ENCODE peak calls at places on chromosomes 12 and 14, in four cellular contexts. One of them, this sample, is unnamed. For H3K4me1, the result is how much of the 10 kb centered on the place peaks cover.

GRCh38 chr14:84458881-84459280 is 1071.1 kb upstream of the FLRT2 start:
- DNase-seq in psoas muscle: no peak
- DNase-seq in SK-N-SH: no peak
- DNase-seq in fibroblast of lung: no peak
- DNase-seq in this sample: no peak

GRCh38 chr12:101038289-101038871 is 171.7 kb downstream of the SLC5A8 start:
- DNase-seq in psoas muscle: no peak
- DNase-seq in fibroblast of lung: peak
- DNase-seq in SK-N-SH: no peak
- DNase-seq in this sample: no peak

GRCh38 chr12:124578445-124578844 is 11.0 kb upstream of the NCOR2 start:
- DNase-seq in fibroblast of lung: no peak
- DNase-seq in psoas muscle: no peak
- DNase-seq in SK-N-SH: no peak
- DNase-seq in this sample: no peak

GRCh38 chr12:82507656-82508055 is 149.3 kb downstream of the METTL25 start:
- DNase-seq in fibroblast of lung: no peak
- DNase-seq in psoas muscle: no peak
- DNase-seq in SK-N-SH: no peak
- DNase-seq in this sample: no peak

GRCh38 chr12:90360300-90360699 is 594.7 kb downstream of the CCER1 start:
- DNase-seq in SK-N-SH: no peak
- DNase-seq in fibroblast of lung: no peak
- DNase-seq in psoas muscle: no peak
- DNase-seq in this sample: no peak

GRCh38 chr14:106185837-106186233 is 659.5 kb downstream of the TMEM121 start:
- DNase-seq in SK-N-SH: no peak
- DNase-seq in fibroblast of lung: no peak
- DNase-seq in psoas muscle: no peak
- DNase-seq in this sample: no peak

GRCh38 chr14:89221109-89221508 is 195.9 kb downstream of the FOXN3 start:
- DNase-seq in SK-N-SH: no peak
- DNase-seq in psoas muscle: no peak
- DNase-seq in fibroblast of lung: peak
- DNase-seq in this sample: no peak

GRCh38 chr12:25970082-25970481 is 11.6 kb downstream of the RASSF8 start:
- DNase-seq in SK-N-SH: no peak
- DNase-seq in fibroblast of lung: no peak
- DNase-seq in psoas muscle: no peak
- DNase-seq in this sample: no peak

GRCh38 chr12:40152783-40153383 is 47.0 kb upstream of the SLC2A13 start:
- DNase-seq in fibroblast of lung: peak
- DNase-seq in psoas muscle: peak
- DNase-seq in SK-N-SH: peak
- DNase-seq in this sample: peak

GRCh38 chr14:23215421-23215820 is 22.3 kb upstream of the RNF212B start:
- DNase-seq in SK-N-SH: no peak
- DNase-seq in fibroblast of lung: no peak
- DNase-seq in psoas muscle: no peak
- DNase-seq in this sample: no peak

GRCh38 chr12:101086490-101086889 is 123.5 kb downstream of the SLC5A8 start:
- DNase-seq in psoas muscle: no peak
- DNase-seq in fibroblast of lung: no peak
- DNase-seq in SK-N-SH: no peak
- DNase-seq in this sample: no peak

GRCh38 chr12:28966049-28966778 is 182.9 kb upstream of the FAR2 start:
- DNase-seq in fibroblast of lung: peak
- DNase-seq in SK-N-SH: no peak
- DNase-seq in psoas muscle: no peak
- DNase-seq in this sample: no peak

GRCh38 chr12:63400746-63401145 is 249.7 kb upstream of the AVPR1A start:
- DNase-seq in SK-N-SH: no peak
- DNase-seq in fibroblast of lung: peak
- DNase-seq in psoas muscle: no peak
- DNase-seq in this sample: no peak

GRCh38 chr14:104967414-104968152 is 10.6 kb downstream of the AHNAK2 start:
- DNase-seq in fibroblast of lung: peak
- DNase-seq in SK-N-SH: peak
- DNase-seq in psoas muscle: peak
- DNase-seq in this sample: peak

GRCh38 chr14:24279301-24280186 is 8.1 kb upstream of the RABGGTA start:
- DNase-seq in SK-N-SH: peak
- DNase-seq in psoas muscle: no peak
- DNase-seq in fibroblast of lung: no peak
- DNase-seq in this sample: no peak

GRCh38 chr14:23324455-23324846 is 3.2 kb downstream of the PABPN1 start:
- DNase-seq in fibroblast of lung: no peak
- DNase-seq in psoas muscle: no peak
- DNase-seq in SK-N-SH: no peak
- DNase-seq in this sample: peak

GRCh38 chr14:96409701-96410100 is 17.8 kb downstream of the AK7 start:
- DNase-seq in fibroblast of lung: no peak
- DNase-seq in SK-N-SH: no peak
- DNase-seq in psoas muscle: no peak
- DNase-seq in this sample: no peak

GRCh38 chr12:40105515-40106201 is at the start of gene SLC2A13:
- DNase-seq in SK-N-SH: peak
- DNase-seq in psoas muscle: peak
- DNase-seq in fibroblast of lung: peak
- DNase-seq in this sample: peak

GRCh38 chr12:15580431-15580830 is 208.8 kb downstream of the EPS8 start:
- DNase-seq in fibroblast of lung: no peak
- DNase-seq in psoas muscle: no peak
- DNase-seq in SK-N-SH: no peak
- DNase-seq in this sample: no peak

GRCh38 chr14:90654831-90655276 is 161.4 kb downstream of the TTC7B start:
- DNase-seq in fibroblast of lung: peak
- DNase-seq in psoas muscle: no peak
- DNase-seq in SK-N-SH: no peak
- DNase-seq in this sample: no peak

GRCh38 chr12:52009081-52009751 is 2.5 kb downstream of the TAMALIN start:
- DNase-seq in SK-N-SH: no peak
- DNase-seq in fibroblast of lung: no peak
- DNase-seq in psoas muscle: peak
- DNase-seq in this sample: no peak

GRCh38 chr14:105944632-105945610 is 418.5 kb downstream of the TMEM121 start:
- DNase-seq in psoas muscle: peak
- DNase-seq in fibroblast of lung: no peak
- DNase-seq in SK-N-SH: peak
- DNase-seq in this sample: peak

GRCh38 chr12:89351489-89352241 is 636 bp downstream of the DUSP6 start:
- DNase-seq in SK-N-SH: peak
- DNase-seq in fibroblast of lung: peak
- DNase-seq in psoas muscle: peak
- DNase-seq in this sample: no peak

GRCh38 chr12:85356596-85357385 is 76.8 kb downstream of the ALX1 start:
- DNase-seq in psoas muscle: no peak
- DNase-seq in fibroblast of lung: no peak
- DNase-seq in SK-N-SH: no peak
- DNase-seq in this sample: no peak

GRCh38 chr14:75315143-75315542 is 36.5 kb downstream of the FOS start:
- DNase-seq in fibroblast of lung: peak
- DNase-seq in SK-N-SH: peak
- DNase-seq in psoas muscle: no peak
- DNase-seq in this sample: peak

GRCh38 chr12:105761075-105761474 is 377.7 kb downstream of the NUAK1 start:
- DNase-seq in fibroblast of lung: no peak
- DNase-seq in SK-N-SH: no peak
- DNase-seq in psoas muscle: no peak
- DNase-seq in this sample: no peak

GRCh38 chr14:39376671-39377403 is 55.4 kb downstream of the FBXO33 start:
- DNase-seq in fibroblast of lung: peak
- DNase-seq in psoas muscle: no peak
- DNase-seq in SK-N-SH: no peak
- DNase-seq in this sample: no peak

GRCh38 chr12:10554228-10554970 is 48.7 kb downstream of the EIF2S3B start:
- DNase-seq in psoas muscle: no peak
- DNase-seq in fibroblast of lung: no peak
- DNase-seq in SK-N-SH: no peak
- DNase-seq in this sample: no peak

GRCh38 chr12:79366374-79366773 is 324.4 kb downstream of the PAWR start:
- DNase-seq in psoas muscle: no peak
- DNase-seq in SK-N-SH: no peak
- DNase-seq in fibroblast of lung: no peak
- DNase-seq in this sample: no peak

GRCh38 chr14:36513451-36514277 is 6.4 kb downstream of the NKX2-1 start:
- DNase-seq in fibroblast of lung: no peak
- DNase-seq in psoas muscle: no peak
- DNase-seq in SK-N-SH: peak
- DNase-seq in this sample: no peak

GRCh38 chr14:31127690-31128089 is 79.9 kb downstream of the HECTD1 start:
- DNase-seq in psoas muscle: no peak
- DNase-seq in fibroblast of lung: no peak
- DNase-seq in SK-N-SH: no peak
- DNase-seq in this sample: no peak

GRCh38 chr14:63039800-63040380 is 5.4 kb downstream of the KCNH5 start:
- DNase-seq in SK-N-SH: peak
- DNase-seq in psoas muscle: no peak
- DNase-seq in fibroblast of lung: peak
- DNase-seq in this sample: no peak

GRCh38 chr14:53537421-53538315 is 384.5 kb upstream of the DDHD1 start:
- DNase-seq in SK-N-SH: no peak
- DNase-seq in fibroblast of lung: peak
- DNase-seq in psoas muscle: no peak
- DNase-seq in this sample: no peak

GRCh38 chr12:31002999-31003398 is 70.7 kb upstream of the DDX11 start:
- DNase-seq in fibroblast of lung: peak
- DNase-seq in psoas muscle: no peak
- DNase-seq in SK-N-SH: no peak
- DNase-seq in this sample: no peak

DNA sequence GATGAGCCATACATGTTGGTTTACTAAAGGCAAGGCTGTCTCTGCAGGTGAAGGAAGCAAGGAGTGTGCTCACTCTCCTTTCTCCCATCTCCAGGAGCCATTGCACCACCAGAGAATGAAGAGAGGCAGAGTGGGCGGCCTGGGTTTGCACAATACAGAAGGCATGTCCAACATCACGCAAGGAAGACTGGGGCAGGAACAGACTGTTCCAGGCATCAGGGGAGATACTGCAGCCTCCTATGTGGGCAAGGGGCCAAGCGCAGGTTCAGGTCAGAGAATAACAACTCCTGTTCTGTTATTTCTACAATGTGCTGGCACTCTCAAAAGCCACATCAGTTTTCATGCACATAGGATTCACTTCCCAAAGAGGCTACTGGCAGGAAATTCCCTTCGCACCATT is 1.7 kb upstream of the TMEM229B start:
- DNase-seq in psoas muscle: no peak
- DNase-seq in fibroblast of lung: no peak
- DNase-seq in SK-N-SH: no peak
- DNase-seq in this sample: no peak
- H3K4me1 ChIP-seq in psoas muscle: under half
- H3K4me1 ChIP-seq in fibroblast of lung: under half
- H3K4me1 ChIP-seq in SK-N-SH: under half
- H3K4me1 ChIP-seq in this sample: under half

GRCh38 chr14:99252443-99252939 is 19.5 kb downstream of the BCL11B start:
- DNase-seq in fibroblast of lung: no peak
- DNase-seq in psoas muscle: no peak
- DNase-seq in SK-N-SH: no peak
- DNase-seq in this sample: no peak

GRCh38 chr14:99252940-99253868 is 18.8 kb downstream of the BCL11B start:
- DNase-seq in psoas muscle: no peak
- DNase-seq in SK-N-SH: no peak
- DNase-seq in fibroblast of lung: no peak
- DNase-seq in this sample: no peak

GRCh38 chr14:99253890-99254289 is 18.1 kb downstream of the BCL11B start:
- DNase-seq in psoas muscle: no peak
- DNase-seq in SK-N-SH: no peak
- DNase-seq in fibroblast of lung: no peak
- DNase-seq in this sample: no peak

GRCh38 chr14:99250636-99251208 is 21.3 kb downstream of the BCL11B start:
- DNase-seq in SK-N-SH: no peak
- DNase-seq in fibroblast of lung: no peak
- DNase-seq in psoas muscle: no peak
- DNase-seq in this sample: no peak

DNA sequence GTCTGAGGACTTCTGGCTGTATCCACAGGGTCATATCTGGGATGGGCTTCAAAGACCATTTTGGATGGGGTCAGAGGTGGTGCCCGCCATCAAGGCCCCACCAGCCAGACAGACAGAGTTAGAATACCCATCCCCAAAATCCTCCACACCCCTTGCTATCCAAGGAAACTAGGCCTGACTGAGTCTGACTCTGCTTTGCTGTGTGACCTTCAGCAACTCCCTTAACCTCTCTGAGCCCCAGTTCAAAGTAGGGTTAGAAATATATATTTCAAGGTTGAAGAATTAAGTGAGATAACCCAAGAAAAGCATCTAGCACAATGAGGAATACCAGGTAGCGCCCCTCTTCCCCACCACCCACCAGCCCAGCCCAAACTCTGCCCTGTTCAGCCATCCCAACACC is 20.3 kb downstream of the BCL11B start:
- DNase-seq in SK-N-SH: no peak
- DNase-seq in fibroblast of lung: no peak
- DNase-seq in psoas muscle: no peak
- DNase-seq in this sample: no peak
- H3K4me1 ChIP-seq in SK-N-SH: under half
- H3K4me1 ChIP-seq in fibroblast of lung: under half
- H3K4me1 ChIP-seq in psoas muscle: under half
- H3K4me1 ChIP-seq in this sample: under half

GRCh38 chr12:27534765-27535161 is 10.8 kb downstream of the PPFIBP1 start:
- DNase-seq in SK-N-SH: no peak
- DNase-seq in fibroblast of lung: no peak
- DNase-seq in psoas muscle: no peak
- DNase-seq in this sample: no peak
- H3K4me1 ChIP-seq in SK-N-SH: under half
- H3K4me1 ChIP-seq in fibroblast of lung: under half
- H3K4me1 ChIP-seq in psoas muscle: under half
- H3K4me1 ChIP-seq in this sample: under half

DNA sequence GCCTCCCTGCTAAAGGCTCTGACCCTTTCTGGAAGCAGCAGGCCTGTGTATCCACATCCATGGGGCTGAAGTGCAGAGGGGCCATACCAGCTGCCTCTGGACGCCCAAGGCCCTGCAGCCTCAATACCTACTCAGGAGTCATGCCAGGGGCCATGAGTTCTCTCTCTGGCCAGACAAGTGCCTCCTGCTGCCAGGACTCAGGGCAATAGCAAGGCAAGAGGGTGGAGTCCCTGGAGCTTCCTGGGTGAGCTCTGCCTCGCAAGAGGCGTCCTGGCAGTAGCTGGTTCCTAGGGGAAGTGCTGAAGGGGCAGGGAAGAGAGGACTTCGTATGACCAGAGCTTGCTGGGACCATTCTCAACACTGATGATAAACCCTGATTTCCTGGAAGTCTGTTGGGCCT is 10.9 kb upstream of the ENDOU start:
- DNase-seq in SK-N-SH: peak
- DNase-seq in fibroblast of lung: no peak
- DNase-seq in psoas muscle: no peak
- DNase-seq in this sample: no peak
- H3K4me1 ChIP-seq in SK-N-SH: half or more
- H3K4me1 ChIP-seq in fibroblast of lung: under half
- H3K4me1 ChIP-seq in psoas muscle: under half
- H3K4me1 ChIP-seq in this sample: under half

GRCh38 chr12:3747976-3748619 is 4.8 kb downstream of the CRACR2A start:
- DNase-seq in SK-N-SH: no peak
- DNase-seq in psoas muscle: no peak
- DNase-seq in fibroblast of lung: no peak
- DNase-seq in this sample: peak
- H3K4me1 ChIP-seq in SK-N-SH: under half
- H3K4me1 ChIP-seq in psoas muscle: under half
- H3K4me1 ChIP-seq in fibroblast of lung: under half
- H3K4me1 ChIP-seq in this sample: under half